ENCODE peak calls at places on chromosomes 5 and 9, in seven cellular contexts. One of them, this sample, is unnamed.
A peak's percentile ranks its signal among the peaks of the same experiment; 100 is the strongest.

GRCh38 chr5:75509956-75510355 is 1.5 kb downstream of the CERT1 start:
- DNase-seq in mesenchymal stem cell: peak; percentile 82
- DNase-seq in neuronal stem cell: no peak
- DNase-seq in H9: no peak
- DNase-seq in trophoblast cell: no peak
- DNase-seq in H1: no peak
- DNase-seq in mesendoderm: no peak
- DNase-seq in this sample: peak; percentile 60

GRCh38 chr9:133275105-133276000 is at the start of gene ABO:
- DNase-seq in mesenchymal stem cell: no peak
- DNase-seq in neuronal stem cell: no peak
- DNase-seq in H9: no peak
- DNase-seq in trophoblast cell: no peak
- DNase-seq in H1: peak; percentile 62
- DNase-seq in mesendoderm: peak; percentile 40
- DNase-seq in this sample: no peak

GRCh38 chr9:119052339-119053030 is 316.8 kb downstream of the BRINP1 start:
- DNase-seq in mesenchymal stem cell: no peak
- DNase-seq in neuronal stem cell: no peak
- DNase-seq in H9: no peak
- DNase-seq in trophoblast cell: no peak
- DNase-seq in H1: no peak
- DNase-seq in mesendoderm: no peak
- DNase-seq in this sample: no peak

GRCh38 chr5:154654484-154655375 is 100.4 kb upstream of the LARP1 start:
- DNase-seq in mesenchymal stem cell: peak; percentile 43
- DNase-seq in neuronal stem cell: no peak
- DNase-seq in H9: no peak
- DNase-seq in trophoblast cell: no peak
- DNase-seq in H1: no peak
- DNase-seq in mesendoderm: no peak
- DNase-seq in this sample: no peak

GRCh38 chr5:72693001-72693442 is 123.4 kb upstream of the TNPO1 start:
- DNase-seq in mesenchymal stem cell: peak; percentile 72
- DNase-seq in neuronal stem cell: no peak
- DNase-seq in H9: no peak
- DNase-seq in trophoblast cell: no peak
- DNase-seq in H1: no peak
- DNase-seq in mesendoderm: no peak
- DNase-seq in this sample: peak; percentile 30

GRCh38 chr5:133370281-133370890 is 242.0 kb downstream of the FSTL4 start:
- DNase-seq in mesenchymal stem cell: no peak
- DNase-seq in neuronal stem cell: no peak
- DNase-seq in H9: no peak
- DNase-seq in trophoblast cell: no peak
- DNase-seq in H1: no peak
- DNase-seq in mesendoderm: no peak
- DNase-seq in this sample: no peak

GRCh38 chr9:83458530-83458929 is 79.7 kb downstream of the FRMD3 start:
- DNase-seq in mesenchymal stem cell: no peak
- DNase-seq in neuronal stem cell: no peak
- DNase-seq in H9: no peak
- DNase-seq in trophoblast cell: no peak
- DNase-seq in H1: no peak
- DNase-seq in mesendoderm: no peak
- DNase-seq in this sample: no peak

GRCh38 chr9:32339424-32339823 is 45.0 kb upstream of the ACO1 start:
- DNase-seq in mesenchymal stem cell: no peak
- DNase-seq in neuronal stem cell: no peak
- DNase-seq in H9: no peak
- DNase-seq in trophoblast cell: no peak
- DNase-seq in H1: no peak
- DNase-seq in mesendoderm: no peak
- DNase-seq in this sample: no peak

GRCh38 chr5:140554454-140554853 is 2.8 kb downstream of the SRA1 start:
- DNase-seq in mesenchymal stem cell: peak; percentile 79
- DNase-seq in neuronal stem cell: no peak
- DNase-seq in H9: no peak
- DNase-seq in trophoblast cell: no peak
- DNase-seq in H1: no peak
- DNase-seq in mesendoderm: no peak
- DNase-seq in this sample: peak; percentile 83

GRCh38 chr5:111013011-111013410 is 58.5 kb upstream of the TSLP start:
- DNase-seq in mesenchymal stem cell: no peak
- DNase-seq in neuronal stem cell: no peak
- DNase-seq in H9: no peak
- DNase-seq in trophoblast cell: no peak
- DNase-seq in H1: no peak
- DNase-seq in mesendoderm: no peak
- DNase-seq in this sample: peak; percentile 29

GRCh38 chr5:7576023-7576715 is 180.2 kb downstream of the ADCY2 start:
- DNase-seq in mesenchymal stem cell: no peak
- DNase-seq in neuronal stem cell: no peak
- DNase-seq in H9: no peak
- DNase-seq in trophoblast cell: no peak
- DNase-seq in H1: no peak
- DNase-seq in mesendoderm: no peak
- DNase-seq in this sample: no peak

DNA sequence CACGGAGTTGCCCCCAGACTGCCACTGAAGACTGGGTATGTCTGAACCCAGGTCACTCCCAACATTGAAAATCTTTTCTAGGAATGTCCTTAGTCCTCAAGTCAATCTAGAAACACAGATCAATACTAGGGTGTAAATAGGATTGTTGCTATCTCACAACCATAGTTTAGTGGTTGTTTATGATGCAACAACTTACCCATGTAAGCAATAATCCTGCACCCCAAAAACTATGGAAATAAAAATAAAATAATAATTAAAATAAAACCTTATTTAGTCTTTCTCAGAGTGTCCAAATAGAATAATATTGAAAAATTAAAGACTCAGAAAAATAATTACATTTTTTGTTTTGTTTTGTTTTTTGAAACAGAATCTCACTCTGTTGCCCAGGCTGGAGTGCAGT is 66.3 kb upstream of the FUBP3 start:
- DNase-seq in mesenchymal stem cell: no peak
- DNase-seq in neuronal stem cell: no peak
- DNase-seq in H9: no peak
- DNase-seq in trophoblast cell: no peak
- DNase-seq in H1: no peak
- DNase-seq in mesendoderm: no peak
- DNase-seq in this sample: no peak
- H2BK120ac ChIP-seq in mesenchymal stem cell: no peak overlapping the region
- H2BK120ac ChIP-seq in neuronal stem cell: no peak overlapping the region
- H2BK120ac ChIP-seq in H9: no peak overlapping the region
- H2BK120ac ChIP-seq in trophoblast cell: no peak overlapping the region
- H2BK120ac ChIP-seq in H1: no peak overlapping the region
- H2BK120ac ChIP-seq in mesendoderm: no peak overlapping the region
- H2BK120ac ChIP-seq in this sample: no peak overlapping the region

GRCh38 chr5:80103375-80103774 is 68.2 kb downstream of the THBS4 start:
- DNase-seq in mesenchymal stem cell: no peak
- DNase-seq in neuronal stem cell: no peak
- DNase-seq in H9: no peak
- DNase-seq in trophoblast cell: no peak
- DNase-seq in H1: no peak
- DNase-seq in mesendoderm: no peak
- DNase-seq in this sample: no peak

GRCh38 chr5:80101993-80102392 is 66.8 kb downstream of the THBS4 start:
- DNase-seq in mesenchymal stem cell: no peak
- DNase-seq in neuronal stem cell: no peak
- DNase-seq in H9: no peak
- DNase-seq in trophoblast cell: no peak
- DNase-seq in H1: no peak
- DNase-seq in mesendoderm: no peak
- DNase-seq in this sample: no peak

GRCh38 chr5:80109549-80110478 is 74.7 kb downstream of the THBS4 start:
- DNase-seq in mesenchymal stem cell: no peak
- DNase-seq in neuronal stem cell: no peak
- DNase-seq in H9: peak; percentile 50
- DNase-seq in trophoblast cell: no peak
- DNase-seq in H1: peak; percentile 63
- DNase-seq in mesendoderm: no peak
- DNase-seq in this sample: no peak

GRCh38 chr5:80105698-80106439 is 70.7 kb downstream of the THBS4 start:
- DNase-seq in mesenchymal stem cell: no peak
- DNase-seq in neuronal stem cell: no peak
- DNase-seq in H9: no peak
- DNase-seq in trophoblast cell: no peak
- DNase-seq in H1: no peak
- DNase-seq in mesendoderm: no peak
- DNase-seq in this sample: no peak
- H2BK120ac ChIP-seq in mesenchymal stem cell: no peak overlapping the region
- H2BK120ac ChIP-seq in neuronal stem cell: no peak overlapping the region
- H2BK120ac ChIP-seq in H9: no peak overlapping the region
- H2BK120ac ChIP-seq in trophoblast cell: no peak overlapping the region
- H2BK120ac ChIP-seq in H1: no peak overlapping the region
- H2BK120ac ChIP-seq in mesendoderm: no peak overlapping the region
- H2BK120ac ChIP-seq in this sample: no peak overlapping the region

GRCh38 chr9:70127036-70127435 is 83.4 kb downstream of the MAMDC2 start:
- DNase-seq in mesenchymal stem cell: no peak
- DNase-seq in neuronal stem cell: no peak
- DNase-seq in H9: no peak
- DNase-seq in trophoblast cell: no peak
- DNase-seq in H1: no peak
- DNase-seq in mesendoderm: no peak
- DNase-seq in this sample: no peak
- H2BK120ac ChIP-seq in mesenchymal stem cell: no peak overlapping the region
- H2BK120ac ChIP-seq in neuronal stem cell: no peak overlapping the region
- H2BK120ac ChIP-seq in H9: no peak overlapping the region
- H2BK120ac ChIP-seq in trophoblast cell: no peak overlapping the region
- H2BK120ac ChIP-seq in H1: no peak overlapping the region
- H2BK120ac ChIP-seq in mesendoderm: no peak overlapping the region
- H2BK120ac ChIP-seq in this sample: no peak overlapping the region

GRCh38 chr5:102312586-102312985 is 16.5 kb upstream of the SLCO4C1 start:
- DNase-seq in mesenchymal stem cell: peak; percentile 4
- DNase-seq in neuronal stem cell: no peak
- DNase-seq in H9: no peak
- DNase-seq in trophoblast cell: no peak
- DNase-seq in H1: no peak
- DNase-seq in mesendoderm: peak; percentile 1
- DNase-seq in this sample: no peak
- H2BK120ac ChIP-seq in mesenchymal stem cell: no peak overlapping the region
- H2BK120ac ChIP-seq in neuronal stem cell: no peak overlapping the region
- H2BK120ac ChIP-seq in H9: no peak overlapping the region
- H2BK120ac ChIP-seq in trophoblast cell: no peak overlapping the region
- H2BK120ac ChIP-seq in H1: no peak overlapping the region
- H2BK120ac ChIP-seq in mesendoderm: no peak overlapping the region
- H2BK120ac ChIP-seq in this sample: no peak overlapping the region

GRCh38 chr5:126437706-126438105 is 14.5 kb downstream of the GRAMD2B start:
- DNase-seq in mesenchymal stem cell: no peak
- DNase-seq in neuronal stem cell: no peak
- DNase-seq in H9: no peak
- DNase-seq in trophoblast cell: peak; percentile 79
- DNase-seq in H1: no peak
- DNase-seq in mesendoderm: no peak
- DNase-seq in this sample: no peak
- H2BK120ac ChIP-seq in mesenchymal stem cell: no peak overlapping the region
- H2BK120ac ChIP-seq in neuronal stem cell: no peak overlapping the region
- H2BK120ac ChIP-seq in H9: no peak overlapping the region
- H2BK120ac ChIP-seq in trophoblast cell: no peak overlapping the region
- H2BK120ac ChIP-seq in H1: no peak overlapping the region
- H2BK120ac ChIP-seq in mesendoderm: no peak overlapping the region
- H2BK120ac ChIP-seq in this sample: no peak overlapping the region